ENCODE peak calls at places on chromosome 11, in five cellular contexts. A, C, L, F and E are unnamed samples.

GRCh38 chr11:121722431-121723256 is 269.9 kb upstream of the SORL1-AS1 start:
- DNase-seq in A (peak), C (peak), L (no peak), F (peak), E (peak)

GRCh38 chr11:33227578-33228261 is 29.5 kb upstream of the HIPK3 start:
- DNase-seq in A (no peak), C (no peak), L (no peak), F (peak), E (no peak)

GRCh38 chr11:131880279-131880678 is 509.9 kb downstream of the NTM start:
- DNase-seq in A (no peak), C (peak), L (no peak), F (no peak), E (no peak)

GRCh38 chr11:118908931-118909618 is 16.7 kb downstream of the BCL9L start:
- DNase-seq in A (peak), C (peak), L (no peak), F (peak), E (no peak)

GRCh38 chr11:35791088-35791958 is 128.7 kb downstream of the TRIM44 start:
- DNase-seq in A (no peak), C (no peak), L (no peak), F (no peak), E (no peak)

GRCh38 chr11:13776134-13776815 is 107.8 kb downstream of the FAR1 start:
- DNase-seq in A (no peak), C (peak), L (peak), F (peak), E (no peak)

GRCh38 chr11:107018902-107019493 is 722 bp upstream of the GUCY1A2 start:
- DNase-seq in A (peak), C (peak), L (no peak), F (peak), E (peak)

GRCh38 chr11:43868852-43869567 is 11.6 kb upstream of the ALKBH3 start:
- DNase-seq in A (no peak), C (no peak), L (no peak), F (peak), E (no peak)

GRCh38 chr11:64134963-64135362 is 30.9 kb downstream of the MACROD1 start:
- DNase-seq in A (no peak), C (no peak), L (no peak), F (no peak), E (no peak)

GRCh38 chr11:14213006-14213405 is 146.0 kb downstream of the RRAS2 start:
- DNase-seq in A (no peak), C (no peak), L (no peak), F (no peak), E (no peak)

GRCh38 chr11:116506446-116506845 is 266.3 kb downstream of the BUD13 start:
- DNase-seq in A (no peak), C (no peak), L (no peak), F (no peak), E (no peak)

GRCh38 chr11:103862049-103862826 is 174.2 kb upstream of the DDI1 start:
- DNase-seq in A (no peak), C (no peak), L (peak), F (no peak), E (no peak)

GRCh38 chr11:8262552-8263108 is 1.0 kb downstream of the LMO1 start:
- DNase-seq in A (peak), C (peak), L (no peak), F (peak), E (no peak)

GRCh38 chr11:58564226-58564625 is 11.4 kb downstream of the LPXN start:
- DNase-seq in A (no peak), C (no peak), L (no peak), F (peak), E (no peak)

GRCh38 chr11:77322506-77322905 is 21.0 kb upstream of the GDPD4 start:
- DNase-seq in A (no peak), C (no peak), L (no peak), F (peak), E (no peak)

GRCh38 chr11:66674964-66675602 is 2.6 kb downstream of the RBM4B start:
- DNase-seq in A (no peak), C (no peak), L (no peak), F (no peak), E (no peak)

GRCh38 chr11:118530180-118530682 is 761 bp upstream of the TMEM25 start:
- DNase-seq in A (no peak), C (no peak), L (no peak), F (peak), E (no peak)

GRCh38 chr11:63551889-63552266 is 11.3 kb downstream of the PLAAT2 start:
- DNase-seq in A (no peak), C (no peak), L (no peak), F (no peak), E (no peak)

GRCh38 chr11:20159680-20160381 is 444 bp downstream of the DBX1 start:
- DNase-seq in A (no peak), C (peak), L (no peak), F (no peak), E (no peak)

GRCh38 chr11:91859666-91860065 is 365.0 kb upstream of the FAT3 start:
- DNase-seq in A (no peak), C (no peak), L (no peak), F (no peak), E (no peak)

GRCh38 chr11:130427581-130428211 is 713 bp downstream of the ADAMTS8 start:
- DNase-seq in A (no peak), C (peak), L (no peak), F (peak), E (no peak)

GRCh38 chr11:132217856-132218255 is 847.4 kb downstream of the NTM start:
- DNase-seq in A (no peak), C (no peak), L (no peak), F (no peak), E (no peak)

GRCh38 chr11:71129624-71130023 is 122.8 kb downstream of the SHANK2 start:
- DNase-seq in A (peak), C (no peak), L (no peak), F (peak), E (no peak)

GRCh38 chr11:64146036-64146943 is 19.6 kb downstream of the MACROD1 start:
- DNase-seq in A (no peak), C (peak), L (peak), F (peak), E (no peak)

GRCh38 chr11:32563600-32563959 is 20.1 kb upstream of the EIF3M start:
- DNase-seq in A (no peak), C (no peak), L (no peak), F (no peak), E (no peak)

GRCh38 chr11:47358731-47359051 is 6.2 kb upstream of the MYBPC3 start:
- DNase-seq in A (no peak), C (no peak), L (no peak), F (no peak), E (no peak)

GRCh38 chr11:125155100-125155444 is 9.5 kb upstream of the PKNOX2 start:
- DNase-seq in A (no peak), C (no peak), L (no peak), F (no peak), E (no peak)

GRCh38 chr11:64353101-64353738 is 5.7 kb upstream of the RPS6KA4 start:
- DNase-seq in A (peak), C (no peak), L (no peak), F (no peak), E (no peak)

GRCh38 chr11:3164540-3165151 is 464 bp downstream of the OSBPL5 start:
- DNase-seq in A (peak), C (peak), L (no peak), F (no peak), E (no peak)

GRCh38 chr11:71987521-71987920 is 11.2 kb upstream of the IL18BP start:
- DNase-seq in A (no peak), C (no peak), L (no peak), F (no peak), E (no peak)

GRCh38 chr11:47111318-47111804 is 65.3 kb downstream of the ARFGAP2 start:
- DNase-seq in A (no peak), C (no peak), L (peak), F (no peak), E (no peak)

GRCh38 chr11:133064152-133064877 is 468.0 kb downstream of the OPCML start:
- DNase-seq in A (peak), C (peak), L (no peak), F (peak), E (peak)

GRCh38 chr11:9462806-9463537 is 2.2 kb downstream of the ZNF143 start:
- DNase-seq in A (no peak), C (no peak), L (peak), F (no peak), E (no peak)
- H3K9ac ChIP-seq in A (no peak), C (no peak), L (peak), F (no peak), E (no peak)

GRCh38 chr11:575324-575995 is 810 bp upstream of the PHRF1 start:
- DNase-seq in A (no peak), C (peak), L (no peak), F (peak), E (no peak)

GRCh38 chr11:573146-573759 is 3.0 kb upstream of the PHRF1 start:
- DNase-seq in A (peak), C (no peak), L (no peak), F (no peak), E (no peak)

GRCh38 chr11:575996-576756 is at the start of gene PHRF1:
- DNase-seq in A (peak), C (peak), L (peak), F (peak), E (peak)

GRCh38 chr11:576791-577610 is 731 bp downstream of the PHRF1 start:
- DNase-seq in A (peak), C (no peak), L (no peak), F (peak), E (no peak)

DNA sequence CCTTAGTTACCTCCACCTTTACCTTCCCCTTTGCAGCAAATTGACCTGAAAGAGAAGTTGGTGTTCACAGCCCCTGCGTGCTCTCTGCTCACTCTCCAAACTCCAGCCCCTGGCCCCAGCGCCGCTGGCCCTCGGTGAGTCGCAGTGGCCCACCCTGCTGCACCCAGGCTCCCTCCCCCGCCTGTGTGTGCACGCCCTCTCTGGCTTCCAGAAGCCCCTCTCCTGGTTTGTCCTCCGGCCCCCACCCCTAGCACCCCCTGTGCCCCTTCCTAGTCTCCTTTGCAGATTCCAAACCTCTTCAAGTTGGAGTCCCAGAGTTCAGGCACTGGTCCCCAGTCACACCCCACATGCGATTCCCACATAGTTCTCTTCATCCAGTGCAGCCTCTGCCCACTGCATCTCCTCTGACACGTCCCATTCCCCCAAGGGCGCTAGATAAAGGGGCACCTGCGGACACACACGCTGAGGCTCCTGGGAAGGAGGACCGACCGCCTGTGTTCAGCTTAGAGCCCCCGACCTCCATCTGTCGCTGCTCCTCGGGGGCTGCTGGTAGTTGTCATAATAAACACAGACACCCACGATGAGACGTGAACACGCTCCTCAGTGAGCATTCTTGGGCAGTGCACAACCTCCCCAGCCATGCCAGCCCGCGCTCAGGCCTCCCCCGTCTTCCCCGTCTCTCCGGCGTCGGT is 1.5 kb upstream of the PHRF1 start:
- DNase-seq in A (peak), C (no peak), L (no peak), F (peak), E (no peak)
- H3K9ac ChIP-seq in A (no peak), C (no peak), L (no peak), F (peak), E (peak)

DNA sequence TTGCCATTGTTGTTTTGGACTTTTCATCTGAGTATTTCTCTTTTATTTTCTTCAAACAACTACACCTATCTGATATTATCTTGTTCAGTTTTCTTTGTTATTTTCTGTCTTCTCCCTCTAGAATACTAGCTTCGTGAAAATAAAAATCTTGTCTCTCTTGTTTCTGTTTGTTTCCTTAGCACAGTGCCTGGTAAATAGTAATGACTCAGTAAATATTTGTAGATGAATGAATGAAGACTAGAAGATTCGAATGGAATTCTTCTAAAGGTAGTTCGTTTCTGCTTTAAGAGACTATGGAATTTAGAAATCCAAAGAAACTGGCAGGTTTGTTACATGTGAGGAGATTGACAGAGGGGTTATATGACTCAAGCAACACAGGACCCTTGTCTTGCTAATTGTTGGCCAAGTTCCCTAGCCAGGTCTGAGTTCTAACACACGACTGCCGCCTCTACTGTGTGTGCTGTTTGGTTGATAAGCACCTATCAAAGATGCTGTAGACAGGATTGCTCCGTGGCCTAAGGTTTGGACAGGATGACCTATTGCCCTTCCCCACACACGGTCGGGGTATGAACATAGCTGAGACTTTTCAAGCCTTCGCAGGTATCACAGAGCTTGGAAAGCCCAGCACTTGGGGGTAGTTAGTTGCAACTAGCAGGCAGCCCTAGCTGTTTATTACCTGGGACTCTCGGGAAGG is 831 bp upstream of the TMEM135 start:
- DNase-seq in A (no peak), C (no peak), L (peak), F (no peak), E (peak)
- H3K9ac ChIP-seq in A (peak), C (no peak), L (peak), F (peak), E (peak)

GRCh38 chr11:73345481-73346147 is 30.6 kb upstream of the RELT start:
- DNase-seq in A (no peak), C (no peak), L (no peak), F (no peak), E (no peak)

GRCh38 chr11:73343076-73343833 is 32.9 kb upstream of the RELT start:
- DNase-seq in A (no peak), C (no peak), L (no peak), F (no peak), E (no peak)

GRCh38 chr11:73340164-73340563 is 32.1 kb downstream of the ARHGEF17 start:
- DNase-seq in A (no peak), C (no peak), L (no peak), F (peak), E (no peak)

GRCh38 chr11:73344191-73344607 is 32.0 kb upstream of the RELT start:
- DNase-seq in A (no peak), C (no peak), L (no peak), F (no peak), E (no peak)

GRCh38 chr11:73342633-73343032 is 33.6 kb upstream of the RELT start:
- DNase-seq in A (no peak), C (peak), L (no peak), F (peak), E (no peak)
- H3K9ac ChIP-seq in A (no peak), C (no peak), L (no peak), F (no peak), E (no peak)

GRCh38 chr11:68214173-68215086 is 1.3 kb upstream of the KMT5B start:
- DNase-seq in A (peak), C (peak), L (no peak), F (peak), E (no peak)

GRCh38 chr11:68212421-68213134 is 518 bp downstream of the KMT5B start:
- DNase-seq in A (peak), C (peak), L (peak), F (peak), E (peak)

GRCh38 chr11:68213135-68213515 is at the start of gene KMT5B:
- DNase-seq in A (peak), C (no peak), L (peak), F (no peak), E (peak)

GRCh38 chr11:68213555-68214172 is 568 bp upstream of the KMT5B start:
- DNase-seq in A (peak), C (peak), L (peak), F (peak), E (peak)

DNA sequence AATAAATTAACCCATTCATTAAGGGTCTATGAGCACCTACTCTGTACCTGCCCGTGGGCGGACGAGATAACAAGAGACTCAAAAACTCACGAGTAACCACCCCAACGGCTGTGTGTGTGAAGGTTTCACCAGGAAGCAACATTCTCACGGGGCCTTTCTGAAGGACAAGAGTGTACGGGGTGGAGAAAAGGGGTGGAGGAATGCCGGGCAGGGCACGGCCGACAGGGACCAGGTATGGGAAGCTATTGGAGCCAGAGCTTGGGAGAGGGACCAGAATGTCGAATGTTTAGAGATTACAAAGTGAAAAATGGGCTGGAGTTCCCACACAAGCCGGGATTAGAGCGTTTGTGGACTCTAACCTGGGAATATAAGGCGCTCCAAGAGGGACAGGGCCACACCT is 1.6 kb downstream of the KMT5B start:
- DNase-seq in A (no peak), C (no peak), L (no peak), F (no peak), E (no peak)
- H3K9ac ChIP-seq in A (peak), C (no peak), L (peak), F (peak), E (peak)

DNA sequence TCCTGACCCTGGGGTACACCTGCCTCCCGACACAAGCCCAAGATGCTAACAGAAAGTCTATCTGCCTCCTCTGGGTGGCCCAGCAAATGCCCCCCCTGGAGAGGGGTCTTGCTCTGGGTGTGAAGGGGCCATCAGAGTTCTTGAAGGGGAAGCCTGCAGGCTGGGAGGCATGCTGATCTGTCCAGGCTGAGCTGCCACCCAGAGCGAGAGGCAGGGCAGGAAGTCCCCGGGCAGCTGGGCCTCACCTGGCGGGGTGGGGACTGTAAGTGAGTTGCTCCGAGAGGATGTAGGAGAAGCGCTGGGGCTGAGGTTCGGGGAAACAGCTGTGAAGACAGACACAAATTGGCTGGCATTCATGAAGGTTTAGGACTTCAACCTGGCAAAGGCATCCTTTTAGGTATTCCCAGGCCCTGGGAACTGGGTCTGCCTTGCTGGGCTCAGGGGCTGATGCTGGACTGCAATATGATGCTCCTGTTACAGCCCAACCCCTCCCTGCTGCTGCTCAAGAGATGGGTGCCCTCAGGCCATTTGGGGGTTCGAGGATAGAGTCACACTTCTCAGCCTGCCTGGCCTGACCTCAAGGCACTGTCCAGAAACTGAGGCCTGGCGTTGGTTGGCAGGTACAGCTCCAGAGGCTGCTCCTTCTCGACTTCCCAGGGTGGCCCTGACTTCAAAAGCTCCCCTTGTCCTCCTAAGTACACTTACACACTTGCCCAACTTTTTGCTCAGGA is 60.2 kb upstream of the LYVE1 start:
- DNase-seq in A (no peak), C (no peak), L (no peak), F (no peak), E (no peak)
- H3K9ac ChIP-seq in A (no peak), C (no peak), L (no peak), F (no peak), E (no peak)

DNA sequence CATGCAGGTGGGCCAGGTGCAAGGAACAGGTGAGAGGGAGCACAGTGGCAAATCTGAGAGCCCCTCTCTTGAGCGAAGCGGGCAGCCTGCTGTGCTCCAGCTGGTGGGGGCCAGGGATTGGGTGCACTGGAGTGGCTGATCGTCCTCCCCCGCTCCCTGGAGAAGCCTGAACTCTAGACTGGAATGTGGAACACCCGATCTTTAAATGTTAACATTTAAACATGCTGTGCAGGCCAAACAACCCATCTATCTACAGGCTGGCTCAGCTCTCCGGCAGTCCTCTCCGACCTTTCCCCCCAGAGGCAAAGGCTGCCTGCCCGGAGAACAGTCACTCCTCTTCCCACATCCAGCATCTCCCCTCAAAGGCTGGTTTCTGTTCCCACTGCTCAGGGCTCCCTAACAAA is 5.1 kb downstream of the MRGPRF start:
- DNase-seq in A (peak), C (no peak), L (no peak), F (no peak), E (no peak)
- H3K9ac ChIP-seq in A (no peak), C (no peak), L (no peak), F (peak), E (peak)

GRCh38 chr11:128890543-128891409 is at the start of gene KCNJ5:
- DNase-seq in A (peak), C (peak), L (no peak), F (peak), E (no peak)

GRCh38 chr11:128889657-128890213 is 1.4 kb upstream of the KCNJ5 start:
- DNase-seq in A (no peak), C (peak), L (no peak), F (no peak), E (no peak)

GRCh38 chr11:128890216-128890542 is 977 bp upstream of the KCNJ5 start:
- DNase-seq in A (no peak), C (no peak), L (no peak), F (no peak), E (no peak)

GRCh38 chr11:128886401-128887119 is 4.6 kb upstream of the KCNJ5 start:
- DNase-seq in A (no peak), C (peak), L (no peak), F (no peak), E (no peak)

GRCh38 chr11:128888034-128888985 is 2.8 kb upstream of the KCNJ5 start:
- DNase-seq in A (no peak), C (peak), L (no peak), F (no peak), E (no peak)
- H3K9ac ChIP-seq in A (no peak), C (no peak), L (no peak), F (no peak), E (no peak)